ENCODE peak calls at places on chromosomes 12 and 14, in four cellular contexts. One of them, this sample, is unnamed.
A peak's percentile ranks its signal among the peaks of the same experiment; 100 is the strongest.

GRCh38 chr12:130194154-130194553 is 31.9 kb downstream of the FZD10 start:
- DNase-seq in cardiac septum: no peak
- DNase-seq in NCI-H1092 treated with DMSO at 0.1 percent for 48 hours: no peak
- DNase-seq in GM23338: no peak
- DNase-seq in this sample: no peak

GRCh38 chr12:52267266-52267665 is 7.2 kb upstream of the KRT86 start:
- DNase-seq in cardiac septum: no peak
- DNase-seq in NCI-H1092 treated with DMSO at 0.1 percent for 48 hours: no peak
- DNase-seq in GM23338: no peak
- DNase-seq in this sample: no peak

GRCh38 chr14:61145903-61146411 is 135.2 kb downstream of the TMEM30B start:
- DNase-seq in cardiac septum: no peak
- DNase-seq in NCI-H1092 treated with DMSO at 0.1 percent for 48 hours: peak; percentile 64
- DNase-seq in GM23338: no peak
- DNase-seq in this sample: no peak

GRCh38 chr14:61498303-61498702 is 176.9 kb downstream of the PRKCH start:
- DNase-seq in cardiac septum: no peak
- DNase-seq in NCI-H1092 treated with DMSO at 0.1 percent for 48 hours: no peak
- DNase-seq in GM23338: no peak
- DNase-seq in this sample: no peak

GRCh38 chr14:105866841-105867321 is 340.5 kb downstream of the TMEM121 start:
- DNase-seq in cardiac septum: peak; percentile 64
- DNase-seq in NCI-H1092 treated with DMSO at 0.1 percent for 48 hours: no peak
- DNase-seq in GM23338: no peak
- DNase-seq in this sample: no peak

GRCh38 chr12:14884458-14884878 is 1.2 kb downstream of the MGP start:
- DNase-seq in cardiac septum: peak; percentile 84
- DNase-seq in NCI-H1092 treated with DMSO at 0.1 percent for 48 hours: peak; percentile 72
- DNase-seq in GM23338: no peak
- DNase-seq in this sample: peak; percentile 21

GRCh38 chr12:58254463-58254862 is 313.1 kb downstream of the ATP23 start:
- DNase-seq in cardiac septum: no peak
- DNase-seq in NCI-H1092 treated with DMSO at 0.1 percent for 48 hours: no peak
- DNase-seq in GM23338: no peak
- DNase-seq in this sample: no peak

GRCh38 chr12:30578426-30578825 is 117.2 kb downstream of the IPO8 start:
- DNase-seq in cardiac septum: no peak
- DNase-seq in NCI-H1092 treated with DMSO at 0.1 percent for 48 hours: no peak
- DNase-seq in GM23338: no peak
- DNase-seq in this sample: no peak

GRCh38 chr12:6383572-6384498 is at the start of gene LTBR:
- DNase-seq in cardiac septum: peak; percentile 99
- DNase-seq in NCI-H1092 treated with DMSO at 0.1 percent for 48 hours: no peak
- DNase-seq in GM23338: peak; percentile 83
- DNase-seq in this sample: peak; percentile 96

GRCh38 chr14:70011708-70012107 is 132.5 kb downstream of the SMOC1 start:
- DNase-seq in cardiac septum: no peak
- DNase-seq in NCI-H1092 treated with DMSO at 0.1 percent for 48 hours: no peak
- DNase-seq in GM23338: no peak
- DNase-seq in this sample: no peak

GRCh38 chr14:93010118-93010475 is 87.1 kb downstream of the CHGA start:
- DNase-seq in cardiac septum: no peak
- DNase-seq in NCI-H1092 treated with DMSO at 0.1 percent for 48 hours: no peak
- DNase-seq in GM23338: no peak
- DNase-seq in this sample: no peak

GRCh38 chr14:58919262-58919661 is 269.2 kb upstream of the DAAM1 start:
- DNase-seq in cardiac septum: no peak
- DNase-seq in NCI-H1092 treated with DMSO at 0.1 percent for 48 hours: no peak
- DNase-seq in GM23338: no peak
- DNase-seq in this sample: no peak

GRCh38 chr14:68506021-68506644 is 286.7 kb downstream of the ZFP36L1 start:
- DNase-seq in cardiac septum: no peak
- DNase-seq in NCI-H1092 treated with DMSO at 0.1 percent for 48 hours: no peak
- DNase-seq in GM23338: peak; percentile 34
- DNase-seq in this sample: peak; percentile 91

GRCh38 chr12:103677341-103677740 is 90.3 kb downstream of the STAB2 start:
- DNase-seq in cardiac septum: no peak
- DNase-seq in NCI-H1092 treated with DMSO at 0.1 percent for 48 hours: peak; percentile 35
- DNase-seq in GM23338: peak; percentile 37
- DNase-seq in this sample: peak; percentile 78

GRCh38 chr14:20489093-20489994 is 16.0 kb upstream of the RNASE10 start:
- DNase-seq in cardiac septum: no peak
- DNase-seq in NCI-H1092 treated with DMSO at 0.1 percent for 48 hours: no peak
- DNase-seq in GM23338: no peak
- DNase-seq in this sample: peak; percentile 84

GRCh38 chr12:67889935-67890334 is 99.3 kb upstream of the IFNG-AS1 start:
- DNase-seq in cardiac septum: no peak
- DNase-seq in NCI-H1092 treated with DMSO at 0.1 percent for 48 hours: no peak
- DNase-seq in GM23338: no peak
- DNase-seq in this sample: no peak

GRCh38 chr14:35878272-35879140 is 52.4 kb downstream of the BRMS1L start:
- DNase-seq in cardiac septum: no peak
- DNase-seq in NCI-H1092 treated with DMSO at 0.1 percent for 48 hours: no peak
- DNase-seq in GM23338: no peak
- DNase-seq in this sample: peak; percentile 36

GRCh38 chr14:22226381-22226780 is 362.6 kb downstream of the DAD1 start:
- DNase-seq in cardiac septum: no peak
- DNase-seq in NCI-H1092 treated with DMSO at 0.1 percent for 48 hours: no peak
- DNase-seq in GM23338: peak; percentile 68
- DNase-seq in this sample: peak; percentile 40

GRCh38 chr12:130029151-130029550 is 125.3 kb upstream of the TMEM132D start:
- DNase-seq in cardiac septum: no peak
- DNase-seq in NCI-H1092 treated with DMSO at 0.1 percent for 48 hours: no peak
- DNase-seq in GM23338: no peak
- DNase-seq in this sample: no peak

GRCh38 chr14:91277546-91278382 is 33.3 kb upstream of the GPR68 start:
- DNase-seq in cardiac septum: no peak
- DNase-seq in NCI-H1092 treated with DMSO at 0.1 percent for 48 hours: peak; percentile 55
- DNase-seq in GM23338: no peak
- DNase-seq in this sample: no peak

GRCh38 chr14:105473677-105474477 is 744 bp upstream of the CRIP2 start:
- DNase-seq in cardiac septum: peak; percentile 96
- DNase-seq in NCI-H1092 treated with DMSO at 0.1 percent for 48 hours: peak; percentile 86
- DNase-seq in GM23338: peak; percentile 96
- DNase-seq in this sample: peak; percentile 96

GRCh38 chr14:89540009-89540829 is 123.2 kb upstream of the FOXN3 start:
- DNase-seq in cardiac septum: no peak
- DNase-seq in NCI-H1092 treated with DMSO at 0.1 percent for 48 hours: no peak
- DNase-seq in GM23338: no peak
- DNase-seq in this sample: peak; percentile 19

GRCh38 chr12:130640496-130640895 is 75.6 kb downstream of the RIMBP2 start:
- DNase-seq in cardiac septum: no peak
- DNase-seq in NCI-H1092 treated with DMSO at 0.1 percent for 48 hours: no peak
- DNase-seq in GM23338: no peak
- DNase-seq in this sample: no peak

GRCh38 chr14:34474187-34474679 is 12.2 kb upstream of the SPTSSA start:
- DNase-seq in cardiac septum: no peak
- DNase-seq in NCI-H1092 treated with DMSO at 0.1 percent for 48 hours: no peak
- DNase-seq in GM23338: no peak
- DNase-seq in this sample: no peak

GRCh38 chr14:26522985-26523384 is 74.8 kb downstream of the NOVA1 start:
- DNase-seq in cardiac septum: no peak
- DNase-seq in NCI-H1092 treated with DMSO at 0.1 percent for 48 hours: no peak
- DNase-seq in GM23338: no peak
- DNase-seq in this sample: no peak

GRCh38 chr12:48818831-48819590 is 715 bp downstream of the CACNB3 start:
- DNase-seq in cardiac septum: no peak
- DNase-seq in NCI-H1092 treated with DMSO at 0.1 percent for 48 hours: no peak
- DNase-seq in GM23338: peak; percentile 89
- DNase-seq in this sample: no peak

GRCh38 chr12:122072031-122072970 is 6.3 kb upstream of the MLXIP start:
- DNase-seq in cardiac septum: no peak
- DNase-seq in NCI-H1092 treated with DMSO at 0.1 percent for 48 hours: peak; percentile 83
- DNase-seq in GM23338: no peak
- DNase-seq in this sample: no peak

GRCh38 chr12:107491856-107492255 is 193.7 kb upstream of the PWP1 start:
- DNase-seq in cardiac septum: no peak
- DNase-seq in NCI-H1092 treated with DMSO at 0.1 percent for 48 hours: no peak
- DNase-seq in GM23338: no peak
- DNase-seq in this sample: no peak

GRCh38 chr12:69828897-69829296 is 3.9 kb downstream of the MYRFL start:
- DNase-seq in cardiac septum: no peak
- DNase-seq in NCI-H1092 treated with DMSO at 0.1 percent for 48 hours: no peak
- DNase-seq in GM23338: no peak
- DNase-seq in this sample: no peak

GRCh38 chr14:72617391-72618011 is 276.4 kb downstream of the DPF3 start:
- DNase-seq in cardiac septum: peak; percentile 82
- DNase-seq in NCI-H1092 treated with DMSO at 0.1 percent for 48 hours: no peak
- DNase-seq in GM23338: peak; percentile 19
- DNase-seq in this sample: peak; percentile 87

GRCh38 chr14:53247596-53248370 is 94.7 kb upstream of the DDHD1 start:
- DNase-seq in cardiac septum: no peak
- DNase-seq in NCI-H1092 treated with DMSO at 0.1 percent for 48 hours: peak; percentile 55
- DNase-seq in GM23338: no peak
- DNase-seq in this sample: no peak

GRCh38 chr12:28024231-28024995 is 51.9 kb upstream of the PTHLH start:
- DNase-seq in cardiac septum: no peak
- DNase-seq in NCI-H1092 treated with DMSO at 0.1 percent for 48 hours: no peak
- DNase-seq in GM23338: no peak
- DNase-seq in this sample: peak; percentile 93

GRCh38 chr12:47576256-47576655 is 129.6 kb downstream of the RPAP3 start:
- DNase-seq in cardiac septum: no peak
- DNase-seq in NCI-H1092 treated with DMSO at 0.1 percent for 48 hours: no peak
- DNase-seq in GM23338: peak; percentile 76
- DNase-seq in this sample: no peak

GRCh38 chr12:22715254-22715653 is 90.3 kb downstream of the ETNK1 start:
- DNase-seq in cardiac septum: no peak
- DNase-seq in NCI-H1092 treated with DMSO at 0.1 percent for 48 hours: no peak
- DNase-seq in GM23338: no peak
- DNase-seq in this sample: no peak

GRCh38 chr12:56267443-56268071 is 815 bp downstream of the COQ10A start:
- DNase-seq in cardiac septum: peak; percentile 80
- DNase-seq in NCI-H1092 treated with DMSO at 0.1 percent for 48 hours: no peak
- DNase-seq in GM23338: peak; percentile 58
- DNase-seq in this sample: peak; percentile 30

GRCh38 chr12:105228494-105228893 is 7.5 kb downstream of the APPL2 start:
- DNase-seq in cardiac septum: no peak
- DNase-seq in NCI-H1092 treated with DMSO at 0.1 percent for 48 hours: no peak
- DNase-seq in GM23338: no peak
- DNase-seq in this sample: no peak

GRCh38 chr14:22918519-22918808 is 485 bp downstream of the RBM23 start:
- DNase-seq in cardiac septum: no peak
- DNase-seq in NCI-H1092 treated with DMSO at 0.1 percent for 48 hours: no peak
- DNase-seq in GM23338: no peak
- DNase-seq in this sample: no peak

GRCh38 chr12:1532367-1532752 is 62.0 kb downstream of the FBXL14 start:
- DNase-seq in cardiac septum: no peak
- DNase-seq in NCI-H1092 treated with DMSO at 0.1 percent for 48 hours: no peak
- DNase-seq in GM23338: no peak
- DNase-seq in this sample: no peak

GRCh38 chr12:89353823-89354629 is 1.7 kb upstream of the DUSP6 start:
- DNase-seq in cardiac septum: peak; percentile 92
- DNase-seq in NCI-H1092 treated with DMSO at 0.1 percent for 48 hours: peak; percentile 45
- DNase-seq in GM23338: peak; percentile 96
- DNase-seq in this sample: peak; percentile 66

GRCh38 chr12:24778486-24779304 is 170.2 kb downstream of the BCAT1 start:
- DNase-seq in cardiac septum: no peak
- DNase-seq in NCI-H1092 treated with DMSO at 0.1 percent for 48 hours: peak; percentile 14
- DNase-seq in GM23338: peak; percentile 77
- DNase-seq in this sample: peak; percentile 71

This sample was measured in trophoblast cell.